ENCODE peak calls at places on chromosomes 11 and 22, in seven cellular contexts. T is stomach, G is upper lobe of right lung, R is colonic mucosa, V is right lobe of liver, B is body of pancreas, I is endodermal cell. L is an unnamed sample. For H3K4me1 and H3K27me3, the result is how much of the 10 kb centered on the place peaks cover.

GRCh38 chr11:33083918-33084317 is 44.5 kb downstream of the TCP11L1 start:
- DNase-seq in B (no peak), V (no peak), T (no peak), G (no peak), I (no peak), R (no peak), L (no peak)

GRCh38 chr11:33719587-33719986 is 16.6 kb downstream of the CD59 start:
- DNase-seq in B (no peak), R (no peak), T (no peak), V (no peak), I (no peak), G (no peak), L (no peak)

GRCh38 chr22:41469218-41469851 is 418 bp downstream of the ACO2 start:
- DNase-seq in T (peak), R (peak), B (no peak), V (no peak), I (no peak), G (no peak), L (no peak)

GRCh38 chr11:64864135-64864472 is 14.3 kb downstream of the EHD1 start:
- DNase-seq in I (no peak), R (no peak), G (no peak), T (no peak), V (peak), B (no peak), L (no peak)

GRCh38 chr22:37999640-38000272 is 15.4 kb upstream of the SOX10 start:
- DNase-seq in B (no peak), V (no peak), R (no peak), G (no peak), I (no peak), T (no peak), L (peak)

GRCh38 chr11:65180877-65181568 is 705 bp upstream of the CAPN1 start:
- DNase-seq in B (peak), I (peak), G (peak), T (peak), R (peak), V (no peak), L (peak)

GRCh38 chr11:111788051-111788450 is 21.9 kb upstream of the PPP2R1B start:
- DNase-seq in I (no peak), T (no peak), R (no peak), B (no peak), G (no peak), V (peak), L (peak)

GRCh38 chr22:45207533-45207932 is 33.2 kb downstream of the KIAA0930 start:
- DNase-seq in V (no peak), T (no peak), I (no peak), B (no peak), G (no peak), R (no peak), L (no peak)

GRCh38 chr11:70046089-70046488 is 32.0 kb upstream of the ANO1 start:
- DNase-seq in B (no peak), I (peak), G (no peak), R (peak), V (no peak), T (no peak), L (no peak)

GRCh38 chr22:38872831-38873248 is 824 bp upstream of the CBX6 start:
- DNase-seq in R (peak), T (peak), B (peak), G (peak), V (peak), I (peak), L (peak)

GRCh38 chr11:45489281-45489906 is 176.0 kb downstream of the CHST1 start:
- DNase-seq in V (no peak), B (no peak), T (no peak), G (no peak), I (peak), R (no peak), L (no peak)

GRCh38 chr22:39309881-39310714 is 9.3 kb downstream of the RPL3 start:
- DNase-seq in R (no peak), G (no peak), I (no peak), T (no peak), V (no peak), B (no peak), L (peak)

GRCh38 chr22:24106385-24107381 is 74.6 kb upstream of the SUSD2 start:
- DNase-seq in I (no peak), T (no peak), R (no peak), G (no peak), V (no peak), B (no peak), L (no peak)

GRCh38 chr22:46537221-46537945 is at the start of gene CELSR1:
- DNase-seq in I (peak), G (peak), V (no peak), B (no peak), T (peak), R (peak), L (peak)

DNA sequence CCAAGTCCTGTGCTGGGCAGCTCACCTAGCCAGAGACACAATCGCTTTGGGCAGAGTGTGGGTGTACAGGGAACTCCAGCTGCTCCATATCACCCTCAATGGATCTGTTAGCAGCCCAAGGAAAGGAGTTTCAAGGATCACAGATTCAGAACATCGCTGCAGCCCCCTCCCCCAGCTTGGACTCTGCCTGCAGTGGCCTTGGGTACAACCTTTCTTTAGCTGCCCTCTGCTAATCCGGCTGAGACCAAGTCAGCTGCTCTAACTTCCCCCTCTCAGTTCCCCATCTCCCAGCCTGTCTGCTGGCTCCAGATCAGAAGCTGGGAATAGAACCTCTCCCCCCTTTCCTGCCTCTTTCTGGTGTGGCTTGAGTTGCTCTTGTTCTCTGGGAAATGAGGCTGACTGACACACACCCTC is 1.3 kb downstream of the TMEM86A start:
- DNase-seq in R (no peak), B (no peak), G (no peak), V (no peak), T (no peak), I (no peak), L (no peak)
- H3K4me1 ChIP-seq in R (under half), B (under half), G (under half), V (under half), T (under half), I (under half), L (under half)

GRCh38 chr11:119486016-119486415 is 63.0 kb upstream of the THY1 start:
- DNase-seq in B (no peak), R (no peak), V (no peak), T (no peak), I (peak), G (no peak), L (no peak)

GRCh38 chr11:119490253-119491006 is 67.5 kb upstream of the THY1 start:
- DNase-seq in V (no peak), B (no peak), R (no peak), I (no peak), T (no peak), G (no peak), L (no peak)

GRCh38 chr11:119489087-119489486 is 66.1 kb upstream of the THY1 start:
- DNase-seq in B (no peak), I (peak), G (no peak), R (no peak), V (no peak), T (no peak), L (no peak)

GRCh38 chr11:119486691-119487259 is 63.8 kb upstream of the THY1 start:
- DNase-seq in T (peak), V (no peak), I (peak), G (no peak), R (no peak), B (peak), L (no peak)

DNA sequence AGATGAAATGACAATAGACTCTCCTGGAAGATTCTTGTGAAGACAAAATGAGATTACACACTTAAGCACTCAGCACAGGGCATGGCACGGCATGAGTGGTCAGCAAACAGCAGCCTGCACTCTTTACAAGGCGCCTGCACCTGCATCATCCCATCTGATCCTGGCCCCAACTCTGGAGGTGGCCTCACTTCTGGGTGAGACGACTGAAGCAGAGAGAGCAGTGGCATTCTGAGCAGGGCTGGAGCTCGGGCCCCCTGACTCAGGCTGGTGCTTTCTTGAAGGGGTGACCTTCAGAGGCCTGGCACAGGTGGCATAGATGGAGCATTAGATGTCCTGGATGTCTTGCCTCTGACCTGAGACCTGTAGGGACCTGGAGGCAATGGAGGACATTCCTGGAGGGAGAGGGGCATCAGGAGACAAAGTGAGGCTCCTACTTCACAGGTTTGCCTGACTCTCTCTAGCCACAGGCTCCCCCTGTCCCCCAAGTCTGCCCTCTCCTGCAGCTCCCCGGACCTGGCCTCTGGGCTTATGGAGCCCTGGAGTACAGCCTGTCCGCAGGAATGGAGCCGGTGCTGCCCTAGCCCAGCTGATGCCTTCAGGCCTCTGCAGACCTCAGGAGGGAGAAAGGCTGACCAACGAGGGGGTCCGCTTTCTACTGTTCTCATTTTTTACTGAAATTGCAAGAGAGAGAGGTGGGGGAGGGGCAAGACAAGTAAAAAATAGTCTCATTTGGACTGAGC is 65.5 kb upstream of the THY1 start:
- DNase-seq in T (no peak), I (peak), B (peak), V (no peak), R (no peak), G (no peak), L (no peak)
- H3K27me3 ChIP-seq in T (under half), I (under half), B (under half), V (under half), R (under half), G (under half), L (under half)

DNA sequence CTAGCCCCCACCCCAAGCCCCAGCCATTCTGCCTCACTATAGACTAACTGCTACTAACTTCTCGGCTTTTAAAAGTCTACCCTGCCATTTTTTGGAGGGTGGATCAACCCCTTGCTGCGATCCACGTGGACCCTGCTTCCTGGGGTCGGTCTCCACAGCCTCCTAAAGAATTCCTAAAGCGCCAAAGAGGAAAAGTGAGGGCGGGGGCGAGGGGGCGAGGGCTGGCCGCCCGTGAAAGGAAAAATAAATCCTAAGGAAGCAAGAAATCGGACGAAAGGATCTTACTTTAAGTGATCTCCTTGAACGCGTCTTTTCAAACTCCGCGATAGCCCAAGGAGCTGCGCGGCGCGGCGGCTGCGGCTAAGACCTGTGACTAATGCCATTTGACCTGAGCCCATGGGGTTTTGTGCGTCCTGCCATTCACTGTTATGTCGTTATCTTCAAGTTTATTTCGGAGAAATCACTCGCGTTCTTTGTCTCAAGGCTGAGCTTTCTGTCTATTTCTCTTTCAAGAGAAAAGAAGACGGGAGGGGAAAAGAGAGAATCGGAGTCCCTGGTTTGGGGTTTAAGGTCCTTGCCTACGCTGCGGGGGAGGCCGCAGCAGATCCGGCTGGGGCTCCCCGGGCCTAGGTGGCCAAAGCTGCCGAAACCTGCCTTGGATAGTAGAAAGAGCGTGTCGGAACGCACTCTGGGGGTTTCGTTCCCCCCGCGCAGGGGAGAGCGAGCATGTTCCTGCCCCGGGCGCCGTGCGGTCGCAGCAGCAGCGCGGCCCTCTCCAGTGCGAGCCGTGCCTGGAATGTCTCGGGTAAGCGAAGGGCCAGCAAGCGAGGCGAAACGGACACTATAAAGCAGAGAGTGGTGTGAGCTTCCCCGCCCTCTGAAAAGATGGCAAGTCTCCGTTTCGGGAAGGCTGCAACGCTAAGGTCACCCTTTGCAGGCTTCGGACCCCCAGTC is 2.8 kb upstream of the DBX1 start:
- DNase-seq in I (peak), V (no peak), T (no peak), B (no peak), G (no peak), R (no peak), L (no peak)
- H3K4me3 ChIP-seq in I (peak), V (no peak), T (peak), B (no peak), G (peak), R (no peak), L (peak)

GRCh38 chr11:118806400-118806799 is 15.4 kb upstream of the DDX6 start:
- DNase-seq in V (no peak), I (no peak), T (no peak), R (no peak), B (no peak), G (no peak), L (no peak)

GRCh38 chr11:118807800-118808778 is 17.1 kb upstream of the DDX6 start:
- DNase-seq in G (no peak), B (no peak), V (no peak), R (no peak), I (no peak), T (no peak), L (no peak)

GRCh38 chr11:118799372-118799771 is 8.4 kb upstream of the DDX6 start:
- DNase-seq in V (no peak), I (no peak), G (no peak), T (no peak), B (no peak), R (no peak), L (no peak)

GRCh38 chr11:118804094-118804493 is 13.1 kb upstream of the DDX6 start:
- DNase-seq in V (no peak), B (no peak), G (no peak), I (no peak), T (no peak), R (no peak), L (no peak)
- H3K4me1 ChIP-seq in V (under half), B (under half), G (under half), I (under half), T (under half), R (under half), L (under half)

DNA sequence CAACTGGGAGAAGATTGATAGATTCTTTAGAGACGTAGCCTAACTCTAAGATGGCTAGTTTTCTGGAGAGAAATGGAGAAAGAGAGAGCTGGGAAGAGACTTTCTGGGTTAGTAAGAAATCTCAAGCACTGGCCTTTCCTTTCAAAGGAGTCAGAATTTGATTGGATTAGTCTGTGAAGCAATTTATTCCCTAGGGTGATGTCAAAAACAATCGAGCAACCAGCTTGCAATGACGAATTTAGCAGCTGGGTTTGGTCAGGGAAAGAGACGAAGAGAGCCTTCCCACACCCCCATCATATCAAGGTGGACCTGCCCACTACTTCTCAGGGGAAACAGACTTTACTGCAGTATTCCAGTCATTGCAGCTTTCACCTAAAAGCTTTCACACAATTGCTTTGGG is 10.8 kb downstream of the KRTAP5-6 start:
- DNase-seq in V (no peak), G (no peak), I (no peak), T (no peak), R (no peak), B (no peak), L (no peak)
- H3K27me3 ChIP-seq in V (under half), G (under half), I (under half), T (under half), R (under half), B (under half), L (under half)

DNA sequence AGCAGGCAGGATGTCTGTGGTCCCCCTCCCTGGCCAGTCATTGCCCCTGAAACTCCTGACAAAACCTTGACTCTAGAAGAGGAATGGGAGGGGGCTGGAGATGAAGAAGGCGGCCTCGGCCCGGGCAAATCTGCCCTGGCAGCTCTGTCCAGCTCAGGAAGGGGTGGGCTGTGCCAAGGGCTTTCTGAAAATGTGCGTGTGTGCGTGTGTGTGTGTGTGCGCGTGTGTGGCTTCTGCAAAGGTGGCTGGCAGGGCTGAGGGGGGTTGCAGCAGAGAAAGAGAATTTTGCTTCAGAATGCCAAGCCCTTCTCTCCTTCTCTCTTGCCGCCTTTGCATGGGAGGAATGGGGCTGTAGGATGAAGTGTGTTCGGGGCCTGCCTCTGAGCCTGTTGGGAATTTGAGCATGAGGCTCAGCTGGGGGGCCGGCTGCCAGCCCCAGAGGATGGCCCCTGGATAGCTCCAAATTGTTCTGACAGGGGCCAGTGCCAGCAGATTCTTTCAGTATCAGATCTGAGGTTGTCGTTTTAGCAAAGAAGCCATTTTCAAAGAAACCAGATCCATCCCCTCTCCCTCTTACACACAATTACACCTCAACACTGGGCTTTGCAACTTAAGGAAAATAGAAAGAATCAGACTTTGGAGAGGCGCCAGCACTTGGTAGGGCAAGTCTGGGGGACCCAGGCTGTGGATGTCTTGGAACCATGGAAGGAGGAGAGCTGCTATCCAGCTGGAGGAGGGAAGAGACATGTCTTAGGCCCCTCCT is 3.5 kb downstream of the TIMP3 start:
- DNase-seq in I (no peak), V (no peak), B (no peak), T (no peak), R (no peak), G (no peak), L (no peak)
- H3K4me3 ChIP-seq in I (no peak), V (no peak), B (no peak), T (peak), R (no peak), G (peak), L (peak)

GRCh38 chr11:833849-834311 is 1.1 kb downstream of the CD151 start:
- DNase-seq in B (peak), G (no peak), I (no peak), R (peak), V (no peak), T (peak), L (peak)

GRCh38 chr11:831951-832528 is 712 bp upstream of the CD151 start:
- DNase-seq in G (no peak), R (no peak), I (no peak), B (no peak), V (no peak), T (no peak), L (peak)

GRCh38 chr11:832529-833113 is at the start of gene CD151:
- DNase-seq in R (no peak), V (no peak), T (peak), G (peak), B (peak), I (peak), L (peak)

GRCh38 chr11:834371-835316 is 1.9 kb downstream of the CD151 start:
- DNase-seq in I (no peak), T (peak), R (peak), V (peak), G (peak), B (peak), L (peak)

DNA sequence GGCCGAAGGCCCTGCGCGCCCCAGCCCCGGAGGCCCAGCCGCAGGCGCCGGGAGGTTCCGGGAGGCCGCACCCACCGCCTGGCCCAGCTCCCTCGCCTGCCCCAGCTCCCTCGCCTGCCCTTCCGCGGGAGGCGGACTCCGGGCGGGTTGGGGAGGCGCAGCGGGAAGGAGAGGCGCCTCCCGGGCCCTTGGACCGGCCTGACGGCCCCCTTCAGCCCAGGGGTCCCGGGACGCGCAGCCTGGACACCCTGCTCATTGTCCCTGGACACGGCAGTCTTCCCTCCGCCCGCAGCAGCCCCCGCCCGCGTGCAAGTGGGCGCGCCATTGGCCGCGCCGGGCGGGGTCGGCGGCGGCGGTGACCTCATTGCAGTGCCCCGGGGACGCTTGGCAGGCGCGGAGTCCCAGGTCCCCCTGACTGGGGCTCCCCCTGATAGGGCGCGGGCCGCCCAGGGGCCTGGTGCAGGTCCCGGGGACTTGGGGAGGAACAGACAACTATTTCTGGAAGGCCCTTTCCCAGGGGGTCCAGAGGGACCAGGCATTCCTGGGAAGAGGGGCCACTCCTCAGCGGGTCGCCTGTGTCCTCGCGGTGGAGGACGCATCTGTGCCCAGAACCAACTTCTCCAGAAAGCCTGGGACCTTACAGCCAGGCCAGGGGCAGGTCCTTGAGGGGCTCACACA is 501 bp downstream of the CD151 start:
- DNase-seq in V (no peak), R (peak), G (peak), I (peak), B (peak), T (peak), L (peak)
- H3K4me1 ChIP-seq in V (half or more), R (under half), G (half or more), I (under half), B (half or more), T (half or more), L (under half)